ENCODE peak calls at places on chromosomes 6 and 20, in five cellular contexts. Q is AG09319, S is foreskin fibroblast, U is ovary, B is esophagus muscularis mucosa. C is an unnamed sample.

GRCh38 chr20:12355185-12355584 is 437.5 kb downstream of the BTBD3 start:
- DNase-seq in Q (no peak), S (no peak), U (no peak), B (no peak), C (no peak)

GRCh38 chr6:107495196-107495643 is 5.3 kb downstream of the SOBP start:
- DNase-seq in Q (no peak), S (peak), U (no peak), B (no peak), C (no peak)

GRCh38 chr20:45373353-45374100 is 4.6 kb downstream of the TP53TG5 start:
- DNase-seq in Q (no peak), S (peak), U (peak), B (peak), C (peak)

GRCh38 chr20:9051508-9051907 is 17.4 kb upstream of the PLCB4 start:
- DNase-seq in Q (peak), S (peak), U (no peak), B (no peak), C (peak)

GRCh38 chr20:59948828-59949720 is 8.9 kb downstream of the FAM217B start:
- DNase-seq in Q (no peak), S (peak), U (no peak), B (no peak), C (peak)

GRCh38 chr6:21227486-21227885 is 366.1 kb upstream of the SOX4 start:
- DNase-seq in Q (no peak), S (peak), U (no peak), B (no peak), C (peak)

GRCh38 chr6:159897603-159898002 is 6.8 kb downstream of the MAS1 start:
- DNase-seq in Q (no peak), S (no peak), U (no peak), B (no peak), C (no peak)

GRCh38 chr6:87481936-87482335 is 9.2 kb downstream of the SLC35A1 start:
- DNase-seq in Q (no peak), S (no peak), U (no peak), B (no peak), C (no peak)

GRCh38 chr6:153024401-153025017 is 22.0 kb upstream of the MTRF1L start:
- DNase-seq in Q (no peak), S (peak), U (no peak), B (no peak), C (peak)

GRCh38 chr6:113481441-113481840 is 375.7 kb upstream of the MARCKS start:
- DNase-seq in Q (no peak), S (no peak), U (no peak), B (no peak), C (peak)

GRCh38 chr20:46998497-46999190 is 104.0 kb downstream of the EYA2 start:
- DNase-seq in Q (no peak), S (no peak), U (no peak), B (no peak), C (no peak)

GRCh38 chr6:66896415-66896814 is 1189.4 kb upstream of the EYS start:
- DNase-seq in Q (no peak), S (no peak), U (no peak), B (no peak), C (no peak)

GRCh38 chr6:29633532-29633901 is 534 bp upstream of the GABBR1 start:
- DNase-seq in Q (no peak), S (no peak), U (no peak), B (no peak), C (no peak)

GRCh38 chr20:45867811-45868176 is 10.4 kb downstream of the ZSWIM3 start:
- DNase-seq in Q (no peak), S (peak), U (no peak), B (no peak), C (peak)

GRCh38 chr6:64252256-64252655 is 616.7 kb downstream of the PHF3 start:
- DNase-seq in Q (no peak), S (no peak), U (no peak), B (no peak), C (no peak)

GRCh38 chr6:21636876-21637275 is 43.3 kb downstream of the SOX4 start:
- DNase-seq in Q (no peak), S (no peak), U (no peak), B (no peak), C (no peak)

GRCh38 chr6:159594750-159595117 is 98.3 kb downstream of the SOD2 start:
- DNase-seq in Q (no peak), S (peak), U (no peak), B (no peak), C (peak)

GRCh38 chr6:137980777-137981176 is 113.7 kb downstream of the TNFAIP3 start:
- DNase-seq in Q (no peak), S (no peak), U (no peak), B (no peak), C (no peak)

DNA sequence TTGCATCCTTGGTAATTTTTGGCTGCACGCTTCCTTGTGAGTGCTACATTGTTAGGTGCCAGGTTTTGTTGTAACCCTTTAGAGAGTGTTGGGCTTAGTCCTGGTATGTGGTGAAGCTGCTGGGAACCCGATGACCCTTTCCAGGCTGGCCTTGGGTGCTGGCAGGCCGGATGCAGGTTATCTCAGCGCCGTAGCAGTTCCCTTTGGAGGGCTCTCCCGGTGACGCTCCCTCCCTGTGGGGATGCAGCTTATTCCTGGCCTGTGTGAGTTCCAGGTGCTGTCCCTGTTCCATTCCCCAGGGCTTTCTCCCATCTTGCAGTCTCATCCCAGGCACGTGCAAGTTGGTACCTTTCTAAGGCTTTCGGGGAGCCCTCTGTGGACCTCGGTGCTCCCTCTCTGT is 13.9 kb upstream of the BHLHE23 start:
- DNase-seq in Q (no peak), S (no peak), U (no peak), B (no peak), C (no peak)
- TF ChIP-seq CTCF in Q (no peak), S (no peak), U (no peak), B (no peak), C (no peak)

GRCh38 chr6:79764758-79765157 is 133.6 kb downstream of the SH3BGRL2 start:
- DNase-seq in Q (no peak), S (no peak), U (no peak), B (no peak), C (no peak)

GRCh38 chr6:79756496-79756895 is 125.4 kb downstream of the SH3BGRL2 start:
- DNase-seq in Q (no peak), S (no peak), U (no peak), B (no peak), C (peak)

GRCh38 chr6:79763301-79763700 is 132.2 kb downstream of the SH3BGRL2 start:
- DNase-seq in Q (no peak), S (no peak), U (no peak), B (no peak), C (no peak)

GRCh38 chr6:79762370-79762769 is 131.2 kb downstream of the SH3BGRL2 start:
- DNase-seq in Q (no peak), S (no peak), U (no peak), B (no peak), C (peak)
- TF ChIP-seq CTCF in Q (peak), S (peak), U (no peak), B (no peak), C (peak)

GRCh38 chr6:362231-362923 is 29.2 kb upstream of the IRF4 start:
- DNase-seq in Q (no peak), S (no peak), U (no peak), B (no peak), C (no peak)

GRCh38 chr6:363291-363690 is 28.3 kb upstream of the IRF4 start:
- DNase-seq in Q (no peak), S (no peak), U (no peak), B (no peak), C (no peak)

GRCh38 chr6:360791-361373 is 30.7 kb upstream of the IRF4 start:
- DNase-seq in Q (no peak), S (no peak), U (no peak), B (no peak), C (no peak)

GRCh38 chr6:362924-363249 is 28.7 kb upstream of the IRF4 start:
- DNase-seq in Q (no peak), S (no peak), U (no peak), B (no peak), C (no peak)

DNA sequence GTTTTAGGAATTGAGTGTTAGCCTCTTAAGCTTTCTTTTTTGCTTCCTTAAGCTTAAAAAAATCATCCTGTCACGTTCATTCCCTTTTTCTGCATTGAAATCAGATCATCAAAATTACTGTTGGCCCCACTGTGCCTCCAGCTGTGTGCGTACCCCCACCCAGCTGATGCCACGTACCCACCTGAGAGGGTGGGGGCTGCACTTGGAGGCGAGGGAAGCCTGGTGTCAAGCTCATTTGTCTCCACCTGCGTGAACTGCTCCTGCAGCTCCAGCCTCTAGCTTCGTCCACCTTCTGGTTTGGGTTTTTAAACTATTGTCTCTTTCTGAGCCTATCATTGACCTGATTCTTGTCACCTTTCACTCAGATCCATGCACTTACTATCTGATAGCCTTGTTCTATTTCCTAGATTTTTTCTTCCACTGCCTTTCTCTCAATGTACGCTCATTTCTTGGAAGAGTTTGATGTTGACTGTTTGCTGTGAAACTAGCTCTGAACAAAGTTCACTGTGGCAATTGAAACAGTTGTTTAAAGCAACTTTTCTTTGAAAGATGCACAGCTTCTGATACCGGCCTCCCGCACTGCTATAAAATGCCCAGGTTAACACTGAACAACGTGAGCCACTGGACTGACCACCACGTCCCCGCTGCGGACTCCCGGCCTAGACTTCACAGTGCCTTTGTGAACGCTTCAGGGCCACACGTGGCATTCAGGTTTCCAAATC is 30.0 kb upstream of the IRF4 start:
- DNase-seq in Q (no peak), S (no peak), U (no peak), B (no peak), C (no peak)
- TF ChIP-seq CTCF in Q (no peak), S (no peak), U (no peak), B (no peak), C (no peak)

GRCh38 chr6:3885262-3886036 is 36.3 kb downstream of the FAM50B start:
- DNase-seq in Q (no peak), S (no peak), U (no peak), B (no peak), C (no peak)
- TF ChIP-seq CTCF in Q (peak), S (peak), U (no peak), B (no peak), C (peak)

DNA sequence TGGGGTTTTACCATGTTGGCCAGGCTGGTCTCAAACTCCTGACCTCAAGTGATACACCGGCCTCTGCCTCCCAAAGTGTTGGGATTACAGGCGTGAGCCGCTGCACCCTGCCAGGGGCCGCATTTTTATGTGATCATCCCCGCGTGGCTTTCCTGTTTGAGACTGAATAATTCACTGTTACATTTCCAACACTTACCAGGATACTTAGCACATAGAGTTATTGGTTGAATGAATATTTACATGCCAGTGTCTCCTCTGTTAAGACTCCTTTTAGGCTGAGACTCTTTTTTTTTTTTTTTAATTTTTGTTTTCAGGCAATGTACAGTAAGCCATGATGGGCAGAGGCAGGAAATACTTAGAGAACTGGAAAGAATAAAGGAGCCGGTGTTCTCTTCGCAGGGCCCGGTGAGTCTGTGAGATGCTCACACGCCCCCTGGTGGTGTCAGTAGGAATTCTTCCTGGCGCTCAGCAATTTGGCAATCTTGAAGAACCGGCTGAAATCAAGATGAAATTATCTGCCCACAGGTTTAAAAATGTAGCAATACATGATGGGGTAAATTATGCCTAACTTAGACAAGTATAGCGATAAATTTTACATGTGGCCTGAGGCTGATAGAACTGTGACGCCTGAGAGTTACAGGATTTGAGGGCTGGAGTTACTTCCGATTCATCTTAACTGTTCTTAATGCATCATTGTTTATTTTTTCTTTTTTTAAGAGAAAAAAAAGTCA is 7.6 kb upstream of the RNF114 start:
- DNase-seq in Q (peak), S (peak), U (peak), B (peak), C (peak)
- TF ChIP-seq CTCF in Q (peak), S (peak), U (peak), B (peak), C (peak)

GRCh38 chr20:36480456-36481048 is 60.8 kb upstream of the MYL9 start:
- DNase-seq in Q (no peak), S (no peak), U (no peak), B (no peak), C (no peak)

GRCh38 chr20:36483205-36483918 is 58.0 kb upstream of the MYL9 start:
- DNase-seq in Q (no peak), S (no peak), U (no peak), B (no peak), C (no peak)

GRCh38 chr20:36482044-36482473 is 59.3 kb upstream of the MYL9 start:
- DNase-seq in Q (no peak), S (no peak), U (no peak), B (no peak), C (no peak)

GRCh38 chr20:36479938-36480337 is 61.4 kb upstream of the MYL9 start:
- DNase-seq in Q (no peak), S (no peak), U (no peak), B (no peak), C (no peak)

DNA sequence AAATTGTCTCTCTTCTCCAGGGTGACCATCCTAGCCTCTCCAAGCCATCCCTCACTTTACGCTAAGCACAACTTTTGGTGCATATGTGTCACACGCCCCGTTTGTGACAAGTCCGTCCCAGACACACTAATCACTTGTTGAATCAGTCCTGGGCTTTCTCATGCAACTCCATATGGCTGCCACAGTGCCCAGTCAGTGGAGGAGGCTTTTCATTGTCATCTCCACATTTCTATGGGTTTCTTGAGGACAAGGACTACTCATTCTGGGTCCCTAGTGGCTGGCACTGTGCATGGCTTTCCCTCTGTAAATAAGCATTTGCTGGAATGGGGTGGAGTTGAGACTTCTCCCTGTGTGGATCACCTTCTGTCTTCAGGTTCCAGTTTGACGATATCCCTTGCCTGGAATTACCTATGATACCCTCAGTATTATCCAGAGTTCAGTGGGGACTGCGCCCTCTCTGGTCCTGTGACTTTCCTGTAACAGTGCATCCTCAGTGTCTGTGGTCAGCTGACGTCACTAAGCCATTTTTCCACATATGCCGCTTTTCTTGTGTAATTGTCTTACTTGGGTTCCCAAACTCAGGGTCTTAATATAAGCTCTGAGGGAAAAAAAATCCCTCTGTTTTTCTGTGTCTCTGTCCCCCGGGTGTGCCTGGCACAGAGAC is 59.8 kb upstream of the MYL9 start:
- DNase-seq in Q (no peak), S (no peak), U (no peak), B (no peak), C (no peak)
- TF ChIP-seq CTCF in Q (no peak), S (no peak), U (no peak), B (no peak), C (no peak)

DNA sequence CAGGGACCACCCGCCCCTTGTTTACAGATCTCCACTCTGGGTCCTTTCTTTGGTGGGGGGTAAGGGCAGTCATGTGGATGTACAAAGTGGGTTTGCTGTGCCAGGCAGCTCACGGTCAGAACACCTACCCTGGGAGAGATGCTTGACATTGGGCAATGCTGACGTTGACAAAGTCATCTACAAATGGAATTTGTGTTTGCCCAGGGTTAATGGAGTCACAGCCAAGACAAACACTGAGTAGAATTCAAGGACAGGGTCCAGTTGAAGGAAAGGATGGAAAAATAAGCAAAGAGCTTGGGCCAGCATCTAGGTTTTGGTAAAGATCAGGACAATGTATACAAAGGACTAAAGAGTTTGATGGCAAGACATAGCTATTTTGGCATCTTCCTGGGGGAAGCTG is 54.7 kb downstream of the MOCS1 start:
- DNase-seq in Q (no peak), S (no peak), U (no peak), B (no peak), C (no peak)
- TF ChIP-seq CTCF in Q (no peak), S (no peak), U (no peak), B (no peak), C (no peak)

GRCh38 chr6:35955970-35956369 is 35.1 kb upstream of the SRPK1 start:
- DNase-seq in Q (no peak), S (no peak), U (no peak), B (no peak), C (no peak)
- TF ChIP-seq CTCF in Q (no peak), S (peak), U (no peak), B (no peak), C (peak)

GRCh38 chr6:78836610-78837009 is 30.7 kb upstream of the IRAK1BP1 start:
- DNase-seq in Q (no peak), S (no peak), U (no peak), B (no peak), C (no peak)

GRCh38 chr6:78832091-78832808 is 35.1 kb upstream of the IRAK1BP1 start:
- DNase-seq in Q (no peak), S (no peak), U (no peak), B (no peak), C (no peak)

GRCh38 chr6:78831492-78831891 is 35.9 kb upstream of the IRAK1BP1 start:
- DNase-seq in Q (no peak), S (no peak), U (peak), B (no peak), C (no peak)

GRCh38 chr6:78830810-78831209 is 36.5 kb upstream of the IRAK1BP1 start:
- DNase-seq in Q (no peak), S (no peak), U (no peak), B (no peak), C (no peak)

DNA sequence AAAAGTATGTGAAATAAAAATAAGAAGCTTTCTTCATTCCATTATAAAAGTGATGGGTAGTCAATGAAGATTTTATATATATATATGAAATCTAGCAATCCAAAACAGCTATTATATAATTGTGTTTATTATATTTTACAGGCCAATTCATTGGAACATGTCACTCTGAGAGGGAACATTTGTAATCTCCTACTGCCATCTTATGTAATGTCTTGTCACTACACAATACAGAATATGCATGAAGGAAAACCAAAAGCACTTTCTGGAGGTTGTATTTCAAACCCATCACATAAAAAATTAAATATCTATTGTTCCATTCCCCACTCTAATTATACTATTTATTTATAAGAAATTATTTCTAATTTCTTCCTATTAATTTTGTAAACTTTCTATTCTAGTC is 31.5 kb upstream of the IRAK1BP1 start:
- DNase-seq in Q (no peak), S (no peak), U (no peak), B (no peak), C (no peak)
- TF ChIP-seq CTCF in Q (peak), S (no peak), U (no peak), B (no peak), C (peak)

GRCh38 chr6:162615016-162615717 is 112.4 kb downstream of the PRKN start:
- DNase-seq in Q (no peak), S (no peak), U (peak), B (no peak), C (no peak)

GRCh38 chr6:162613310-162613709 is 114.3 kb downstream of the PRKN start:
- DNase-seq in Q (no peak), S (no peak), U (no peak), B (no peak), C (no peak)

GRCh38 chr6:162610351-162610750 is 117.2 kb downstream of the PRKN start:
- DNase-seq in Q (no peak), S (no peak), U (no peak), B (no peak), C (no peak)

GRCh38 chr6:162618463-162619002 is 109.0 kb downstream of the PRKN start:
- DNase-seq in Q (no peak), S (no peak), U (no peak), B (no peak), C (no peak)

DNA sequence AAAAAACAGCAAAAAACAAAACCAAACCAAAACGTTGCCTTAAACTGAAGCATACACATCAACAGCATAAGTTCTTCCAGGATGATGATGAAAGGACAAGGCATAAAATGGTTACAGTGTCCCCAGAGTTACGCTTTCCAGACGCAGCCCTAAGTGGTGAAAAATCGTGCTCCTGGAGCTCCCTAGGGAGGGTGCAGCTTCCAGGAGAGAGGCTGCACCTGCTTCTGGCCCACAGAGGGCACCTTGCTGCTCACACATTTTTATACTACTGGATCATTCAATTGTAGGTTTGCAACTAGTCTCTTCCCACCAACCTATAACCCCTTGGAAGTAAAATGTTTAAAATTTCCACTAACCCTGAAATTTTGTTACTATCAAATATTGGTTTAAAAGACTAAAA is 115.0 kb downstream of the PRKN start:
- DNase-seq in Q (no peak), S (no peak), U (no peak), B (no peak), C (no peak)
- TF ChIP-seq CTCF in Q (no peak), S (no peak), U (no peak), B (no peak), C (no peak)

C was measured in HFFc6.